ENCODE peak calls at places on chromosomes 12 and 14, in eight cellular contexts. B is mammary epithelial cell, E is OCI-LY7, Q is IMR-90, P is MM.1S, S is hepatocyte, Y is neuronal stem cell, F is GM23248. K is an unnamed sample.
A peak's percentile ranks its signal among the peaks of the same experiment; 100 is the strongest.

GRCh38 chr14:97178781-97179180 is 381.6 kb downstream of the VRK1 start:
- DNase-seq in B (no peak), F (peak; percentile 45), E (no peak), S (no peak), Y (no peak), P (no peak), Q (no peak), K (peak; percentile 64)

GRCh38 chr12:116693259-116694227 is 44.3 kb downstream of the SPRING1 start:
- DNase-seq in B (no peak), Q (no peak), S (peak; percentile 27), P (no peak), E (no peak), Y (no peak), F (peak; percentile 15), K (no peak)

GRCh38 chr12:100539209-100539608 is 34.3 kb upstream of the GAS2L3 start:
- DNase-seq in Y (peak; percentile 57), P (peak; percentile 48), E (peak; percentile 15), B (peak; percentile 20), F (peak; percentile 56), Q (peak; percentile 37), S (peak; percentile 65), K (peak; percentile 54)

GRCh38 chr12:25155031-25155576 is 39.9 kb downstream of the DNAI7 start:
- DNase-seq in F (peak; percentile 47), P (peak; percentile 58), S (peak; percentile 27), E (peak; percentile 70), Q (peak; percentile 87), B (no peak), Y (peak; percentile 6), K (no peak)

GRCh38 chr12:47207829-47208248 is 128.1 kb upstream of the AMIGO2 start:
- DNase-seq in B (no peak), P (peak; percentile 59), Y (no peak), F (no peak), S (no peak), Q (no peak), E (peak; percentile 40), K (peak; percentile 45)

GRCh38 chr14:22982013-22982476 is 306 bp downstream of the AJUBA start:
- DNase-seq in E (no peak), F (no peak), Q (no peak), S (no peak), B (peak; percentile 27), Y (no peak), P (no peak), K (no peak)

GRCh38 chr12:110102255-110102654 is 21.9 kb upstream of the IFT81 start:
- DNase-seq in Q (peak; percentile 64), P (peak; percentile 43), F (peak; percentile 66), B (peak; percentile 72), S (peak; percentile 39), E (peak; percentile 79), Y (no peak), K (peak; percentile 61)

GRCh38 chr14:60331201-60332045 is 82.4 kb downstream of the PPM1A start:
- DNase-seq in F (peak; percentile 48), S (peak; percentile 77), E (peak; percentile 96), Y (peak; percentile 88), Q (peak; percentile 37), B (no peak), P (peak; percentile 71), K (peak; percentile 75)

GRCh38 chr14:74290415-74290814 is 12.3 kb downstream of the ABCD4 start:
- DNase-seq in E (peak; percentile 50), Q (peak; percentile 19), P (peak; percentile 9), F (peak; percentile 34), Y (no peak), S (no peak), B (no peak), K (peak; percentile 49)

GRCh38 chr12:103326190-103326589 is 169.6 kb downstream of the C12orf42 start:
- DNase-seq in F (peak; percentile 2), P (peak; percentile 24), Q (no peak), E (peak; percentile 33), S (peak; percentile 34), B (peak; percentile 20), Y (peak; percentile 4), K (no peak)

GRCh38 chr12:6235499-6235898 is 35.3 kb downstream of the CD9 start:
- DNase-seq in B (no peak), E (no peak), Y (no peak), Q (no peak), F (no peak), S (peak; percentile 87), P (peak; percentile 87), K (no peak)

GRCh38 chr12:54935235-54935951 is 49.2 kb downstream of the TESPA1 start:
- DNase-seq in F (peak; percentile 94), Q (peak; percentile 91), B (peak; percentile 96), E (peak; percentile 41), Y (no peak), S (peak; percentile 49), P (no peak), K (no peak)

GRCh38 chr12:98578821-98579220 is 14.7 kb upstream of the SLC25A3 start:
- DNase-seq in Q (peak; percentile 22), F (peak; percentile 21), S (peak; percentile 66), Y (no peak), P (no peak), B (peak; percentile 62), E (no peak), K (no peak)

GRCh38 chr12:3712209-3712992 is 40.5 kb downstream of the CRACR2A start:
- DNase-seq in F (no peak), B (no peak), P (no peak), S (no peak), Y (no peak), Q (no peak), E (no peak), K (no peak)

GRCh38 chr14:54425068-54425467 is 16.1 kb downstream of the CNIH1 start:
- DNase-seq in Y (no peak), B (no peak), P (no peak), S (no peak), F (no peak), E (no peak), Q (no peak), K (no peak)

GRCh38 chr12:87827638-87828264 is 201.4 kb downstream of the C12orf50 start:
- DNase-seq in Y (no peak), B (peak; percentile 76), Q (peak; percentile 86), S (peak; percentile 39), F (peak; percentile 40), E (no peak), P (no peak), K (no peak)

GRCh38 chr12:114676142-114676741 is 7.7 kb downstream of the TBX3 start:
- DNase-seq in B (peak; percentile 17), S (no peak), Y (no peak), Q (no peak), P (no peak), F (no peak), E (no peak), K (no peak)
- H3K4me2 ChIP-seq in B (peak overlapping the region; percentile 94), S (peak overlapping the region; percentile 78), Y (no peak overlapping the region), Q (peak overlapping the region; percentile 94), P (no peak overlapping the region), F (no peak overlapping the region), E (no peak overlapping the region), K (no peak overlapping the region)

DNA sequence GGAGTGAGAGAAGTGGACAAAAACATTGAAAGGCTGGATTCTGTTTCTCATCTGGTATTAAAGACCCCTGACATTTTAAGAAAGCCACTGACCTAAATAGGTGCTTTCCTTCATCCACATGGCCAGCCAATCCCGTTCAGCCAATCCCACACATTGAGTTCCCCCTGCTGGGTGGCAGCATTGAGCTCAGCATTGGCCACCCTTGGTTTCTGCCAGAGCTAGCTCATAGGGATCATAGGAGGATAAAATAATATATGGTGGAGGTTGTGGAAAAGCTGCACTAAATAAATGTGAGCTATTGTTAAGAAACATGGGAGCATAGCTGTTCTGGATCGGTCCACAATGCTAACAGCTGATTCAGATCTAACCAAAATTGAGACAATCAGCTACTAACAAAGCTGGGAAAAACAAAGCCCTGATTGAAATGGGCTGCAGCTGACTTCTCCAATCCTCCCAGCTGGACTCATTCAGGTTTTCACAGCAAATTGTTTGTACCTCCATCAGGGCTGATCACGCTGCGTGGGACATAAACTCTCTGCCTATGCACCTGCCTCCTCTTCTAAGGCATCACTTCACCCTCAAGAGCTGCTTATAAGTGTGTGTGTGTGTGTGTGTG is 256.5 kb downstream of the EMP1 start:
- DNase-seq in E (no peak), F (no peak), Q (no peak), P (no peak), S (no peak), B (no peak), Y (no peak), K (no peak)
- H3K4me3 ChIP-seq in E (no peak overlapping the region), F (no peak overlapping the region), Q (no peak overlapping the region), P (no peak overlapping the region), S (no peak overlapping the region), B (no peak overlapping the region), Y (no peak overlapping the region), K (no peak overlapping the region)

GRCh38 chr12:123388948-123389559 is 5.1 kb downstream of the KMT5A start:
- DNase-seq in Q (no peak), F (peak; percentile 55), S (no peak), E (no peak), P (no peak), Y (no peak), B (no peak), K (no peak)

GRCh38 chr12:123390415-123391093 is 6.6 kb downstream of the KMT5A start:
- DNase-seq in Y (no peak), Q (no peak), F (peak; percentile 36), B (no peak), P (no peak), S (no peak), E (no peak), K (no peak)

GRCh38 chr12:123389560-123390351 is 5.8 kb downstream of the KMT5A start:
- DNase-seq in P (no peak), F (peak; percentile 81), B (peak; percentile 50), E (peak; percentile 43), S (peak; percentile 72), Q (no peak), Y (no peak), K (peak; percentile 33)

GRCh38 chr12:123387508-123388217 is 3.7 kb downstream of the KMT5A start:
- DNase-seq in B (no peak), E (peak; percentile 49), P (no peak), Q (no peak), S (no peak), Y (no peak), F (peak; percentile 25), K (no peak)

GRCh38 chr12:123388218-123388947 is 4.5 kb downstream of the KMT5A start:
- DNase-seq in Y (peak; percentile 64), B (peak; percentile 62), Q (peak; percentile 52), P (peak; percentile 38), F (peak; percentile 88), E (peak; percentile 83), S (peak; percentile 89), K (peak; percentile 81)
- H3K4me1 ChIP-seq in Y (peaks cover 8% of the 10 kb centered on the region), B (peaks cover 30% of the 10 kb centered on the region), Q (peaks cover 13% of the 10 kb centered on the region), P (peaks cover 10% of the 10 kb centered on the region), F (peaks cover 32% of the 10 kb centered on the region), E (peaks cover 45% of the 10 kb centered on the region), S (peaks cover 21% of the 10 kb centered on the region), K (peaks cover 67% of the 10 kb centered on the region)

GRCh38 chr12:50862316-50862715 is 19.6 kb downstream of the TMPRSS12 start:
- DNase-seq in Y (no peak), B (peak; percentile 55), S (no peak), P (no peak), Q (peak; percentile 77), E (no peak), F (peak; percentile 83), K (no peak)

GRCh38 chr12:50859621-50860020 is 16.9 kb downstream of the TMPRSS12 start:
- DNase-seq in B (no peak), P (no peak), Y (no peak), Q (no peak), S (no peak), E (no peak), F (no peak), K (no peak)

DNA sequence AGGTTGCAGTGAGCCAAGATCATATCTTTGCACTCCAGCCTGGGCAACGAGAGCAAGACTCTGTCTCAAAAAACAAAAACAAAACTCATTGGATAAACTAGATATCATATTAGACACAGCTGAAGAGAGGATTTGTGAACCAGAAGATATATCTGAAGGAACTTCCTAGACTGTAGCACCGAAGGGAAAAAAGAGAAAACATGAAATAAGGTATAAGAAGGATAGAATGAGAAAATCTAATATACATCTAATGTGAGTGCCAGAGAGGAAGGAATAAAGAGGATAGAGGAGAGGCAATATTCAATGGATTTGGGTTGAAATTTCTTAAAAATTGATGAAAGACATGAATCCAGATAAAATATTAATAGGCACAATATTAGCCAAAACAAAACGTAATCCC is 22.5 kb downstream of the TMPRSS12 start:
- DNase-seq in S (no peak), Q (no peak), P (no peak), E (no peak), B (no peak), F (no peak), Y (no peak), K (no peak)
- H3K4me2 ChIP-seq in S (no peak overlapping the region), Q (no peak overlapping the region), P (no peak overlapping the region), E (no peak overlapping the region), B (no peak overlapping the region), F (no peak overlapping the region), Y (no peak overlapping the region), K (no peak overlapping the region)